ENCODE peak calls at places on chromosomes 13 and 19, in eight cellular contexts. X, Z, F, A, D, J, E and H are unnamed samples.

GRCh38 chr13:35994131-35994966 is 136.8 kb downstream of the DCLK1 start:
- DNase-seq in X (peak; percentile 99), J (peak; percentile 54), E (no peak), A (no peak), F (no peak), D (no peak), Z (no peak), H (no peak)

GRCh38 chr13:42732073-42732472 is 49.3 kb upstream of the FAM216B start:
- DNase-seq in E (no peak), X (no peak), Z (no peak), A (no peak), D (no peak), J (no peak), F (no peak), H (no peak)

GRCh38 chr19:3801412-3802096 is 15.4 kb upstream of the MATK start:
- DNase-seq in Z (peak; percentile 66), F (peak; percentile 55), E (no peak), A (no peak), D (no peak), X (no peak), J (no peak), H (no peak)

GRCh38 chr13:106630650-106631049 is 62.7 kb upstream of the ARGLU1 start:
- DNase-seq in F (no peak), A (no peak), Z (no peak), J (no peak), X (no peak), E (no peak), D (peak; percentile 13), H (no peak)

GRCh38 chr19:24048261-24048660 is 38.7 kb upstream of the ZNF254 start:
- DNase-seq in D (no peak), Z (no peak), J (no peak), F (no peak), E (no peak), X (no peak), A (no peak), H (no peak)

GRCh38 chr19:39708594-39708993 is 4.3 kb downstream of the LGALS14 start:
- DNase-seq in Z (no peak), J (no peak), D (no peak), A (no peak), E (no peak), F (no peak), X (no peak), H (peak; percentile 54)

GRCh38 chr19:13207237-13208130 is 57.3 kb downstream of the IER2 start:
- DNase-seq in F (peak; percentile 42), Z (peak; percentile 55), D (peak; percentile 53), J (peak; percentile 41), E (no peak), X (no peak), A (peak; percentile 30), H (no peak)

GRCh38 chr13:105998233-105998550 is 537.3 kb downstream of the EFNB2 start:
- DNase-seq in D (no peak), F (no peak), Z (no peak), X (no peak), E (no peak), J (no peak), A (no peak), H (no peak)

GRCh38 chr13:39699274-39699673 is 43.8 kb downstream of the COG6 start:
- DNase-seq in D (no peak), Z (no peak), F (no peak), X (peak; percentile 13), E (no peak), J (no peak), A (no peak), H (no peak)

GRCh38 chr19:36973021-36973843 is 57.1 kb downstream of the ZNF568 start:
- DNase-seq in J (peak; percentile 73), X (peak; percentile 76), D (no peak), A (no peak), E (no peak), Z (peak; percentile 86), F (peak; percentile 91), H (peak; percentile 51)

DNA sequence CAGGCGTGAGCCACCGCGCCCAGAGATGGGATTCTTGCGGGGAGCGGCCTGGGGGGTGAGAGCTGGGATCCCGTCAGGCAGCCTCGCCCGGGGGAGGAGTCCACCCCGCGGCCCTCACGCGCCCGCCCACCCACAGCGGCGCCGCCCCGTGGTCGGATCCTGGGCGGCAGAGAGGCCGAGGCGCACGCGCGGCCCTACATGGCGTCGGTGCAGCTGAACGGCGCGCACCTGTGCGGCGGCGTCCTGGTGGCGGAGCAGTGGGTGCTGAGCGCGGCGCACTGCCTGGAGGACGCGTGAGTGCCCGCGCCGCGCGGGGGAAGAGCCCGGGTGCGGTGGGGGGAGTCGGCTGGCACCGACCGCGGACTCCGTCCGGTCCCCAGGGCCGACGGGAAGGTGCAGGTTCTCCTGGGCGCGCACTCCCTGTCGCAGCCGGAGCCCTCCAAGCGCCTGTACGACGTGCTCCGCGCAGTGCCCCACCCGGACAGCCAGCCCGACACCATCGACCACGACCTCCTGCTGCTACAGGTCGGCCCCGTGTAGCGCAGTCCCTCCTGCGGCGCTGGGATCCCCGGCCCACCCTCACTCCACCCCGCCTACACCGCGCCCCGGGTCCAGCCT is 1.1 kb downstream of the CFD start:
- DNase-seq in D (peak; percentile 72), X (peak; percentile 80), E (peak; percentile 90), A (no peak), F (peak; percentile 87), J (no peak), Z (peak; percentile 85), H (no peak)
- TF ChIP-seq CTCF in D (no peak), X (no peak), E (peak; percentile 45), A (no peak), F (no peak), J (peak; percentile 31), Z (peak; percentile 17), H (no peak)

DNA sequence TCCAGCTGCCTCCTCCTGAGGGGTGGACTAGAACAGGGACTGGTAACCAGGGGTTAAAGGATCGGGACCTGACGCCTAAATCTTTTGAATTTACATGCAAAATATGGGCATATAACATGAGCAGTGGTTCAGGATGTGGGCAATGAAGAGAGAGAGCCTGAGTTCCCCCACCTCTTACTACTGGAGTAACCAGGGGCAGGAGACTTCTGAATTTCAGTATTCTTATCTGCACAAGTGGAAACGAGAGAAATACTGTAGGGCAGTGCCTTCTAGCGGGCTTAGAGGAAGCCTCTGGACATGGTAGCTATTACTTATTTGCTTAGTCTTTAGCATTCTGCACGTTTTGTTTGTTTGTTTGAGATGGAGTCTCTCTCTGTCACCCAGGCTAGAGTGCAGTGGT is 26.3 kb downstream of the BCAT2 start:
- DNase-seq in X (peak; percentile 37), E (no peak), J (no peak), F (no peak), D (no peak), A (no peak), Z (no peak), H (no peak)
- TF ChIP-seq CTCF in X (peak; percentile 29), E (no peak), J (no peak), F (no peak), D (no peak), A (no peak), Z (no peak), H (peak; percentile 6)

DNA sequence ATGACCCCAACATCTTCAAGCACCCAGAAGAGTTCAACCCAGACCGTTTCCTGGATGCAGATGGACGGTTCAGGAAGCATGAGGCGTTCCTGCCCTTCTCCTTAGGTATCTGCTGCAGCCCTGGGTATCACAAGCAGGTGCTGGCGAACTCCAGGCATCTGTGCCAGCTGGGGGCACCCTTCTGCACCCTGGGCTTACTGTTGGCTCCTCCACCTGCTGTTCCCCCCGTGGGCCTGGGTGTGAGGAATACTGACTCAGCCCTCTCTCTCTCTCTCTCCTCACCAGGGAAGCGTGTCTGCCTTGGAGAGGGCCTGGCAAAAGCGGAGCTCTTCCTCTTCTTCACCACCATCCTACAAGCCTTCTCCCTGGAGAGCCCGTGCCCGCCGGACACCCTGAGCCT is 13.0 kb downstream of the CYP2S1 start:
- DNase-seq in A (no peak), E (no peak), J (no peak), F (no peak), X (no peak), Z (no peak), D (no peak), H (no peak)
- TF ChIP-seq CTCF in A (no peak), E (no peak), J (no peak), F (no peak), X (no peak), Z (no peak), D (no peak), H (no peak)

DNA sequence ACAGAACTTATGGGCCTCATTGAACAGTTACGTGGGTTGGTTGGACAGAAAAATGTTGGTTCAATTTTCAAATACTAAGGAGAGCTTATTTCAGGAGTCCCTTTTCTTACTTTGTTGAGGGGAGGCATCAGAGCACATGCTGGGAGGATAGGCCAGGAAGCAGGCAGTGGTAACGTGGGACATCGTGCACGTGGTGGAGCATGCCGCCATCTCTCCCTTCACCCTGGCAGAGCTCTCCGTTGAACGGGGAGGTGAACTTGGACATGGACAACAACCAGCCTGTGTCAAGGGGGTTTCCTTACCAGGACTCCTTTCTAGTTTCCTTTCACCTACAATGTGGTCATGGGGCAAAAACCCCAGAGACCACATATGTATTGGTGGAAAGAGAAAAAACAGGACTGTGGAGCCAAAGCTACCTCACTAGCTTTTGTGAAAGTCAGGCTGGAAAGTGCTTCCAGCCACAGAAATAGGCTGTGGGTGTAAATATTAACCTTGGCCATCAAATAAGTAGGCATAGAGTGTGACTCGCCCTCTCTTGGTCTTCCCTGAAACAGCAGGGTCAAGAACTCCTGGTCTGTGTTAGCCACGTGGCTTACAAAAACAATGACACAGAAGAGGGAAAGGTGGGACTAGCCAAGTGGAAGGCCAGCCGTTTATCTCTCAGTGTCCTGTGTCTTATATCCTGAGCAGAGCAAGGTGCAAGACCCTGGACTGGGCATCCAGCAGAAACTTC is 14.4 kb downstream of the MICOS13 start:
- DNase-seq in X (peak; percentile 60), Z (peak; percentile 7), A (no peak), D (no peak), E (no peak), J (no peak), F (no peak), H (no peak)
- TF ChIP-seq CTCF in X (peak; percentile 27), Z (no peak), A (no peak), D (no peak), E (no peak), J (no peak), F (no peak), H (no peak)

GRCh38 chr13:77918391-77919261 is at the start of gene EDNRB:
- DNase-seq in F (peak; percentile 29), E (no peak), J (peak; percentile 23), X (peak; percentile 39), A (peak; percentile 29), D (peak; percentile 52), Z (peak; percentile 62), H (no peak)
- TF ChIP-seq CTCF in F (no peak), E (no peak), J (no peak), X (peak; percentile 24), A (no peak), D (no peak), Z (peak; percentile 29), H (no peak)